ENCODE peak calls at places on chromosomes 11 and 22, in six cellular contexts. One of them, this sample, is unnamed. For H3K4me1, the result is how much of the 10 kb centered on the place peaks cover.

GRCh38 chr11:36577859-36578258 is 10.1 kb downstream of the RAG1 start:
- DNase-seq in spleen: no peak
- DNase-seq in right lobe of liver: no peak
- DNase-seq in left ventricle myocardium inferior: no peak
- DNase-seq in right cardiac atrium: no peak
- DNase-seq in kidney: no peak
- DNase-seq in this sample: no peak

GRCh38 chr11:47186937-47187681 is 875 bp upstream of the PACSIN3 start:
- DNase-seq in right cardiac atrium: peak
- DNase-seq in spleen: no peak
- DNase-seq in left ventricle myocardium inferior: peak
- DNase-seq in right lobe of liver: peak
- DNase-seq in kidney: no peak
- DNase-seq in this sample: peak

GRCh38 chr22:17213976-17214375 is 5.3 kb downstream of the ADA2 start:
- DNase-seq in spleen: no peak
- DNase-seq in kidney: peak
- DNase-seq in right cardiac atrium: peak
- DNase-seq in left ventricle myocardium inferior: peak
- DNase-seq in right lobe of liver: peak
- DNase-seq in this sample: peak

GRCh38 chr22:19596680-19597398 is 72.6 kb upstream of the CLDN5 start:
- DNase-seq in left ventricle myocardium inferior: no peak
- DNase-seq in right cardiac atrium: no peak
- DNase-seq in right lobe of liver: no peak
- DNase-seq in kidney: no peak
- DNase-seq in spleen: peak
- DNase-seq in this sample: no peak

GRCh38 chr22:31243339-31244043 is 31.4 kb downstream of the LIMK2 start:
- DNase-seq in right cardiac atrium: no peak
- DNase-seq in kidney: no peak
- DNase-seq in spleen: no peak
- DNase-seq in left ventricle myocardium inferior: no peak
- DNase-seq in right lobe of liver: no peak
- DNase-seq in this sample: no peak

GRCh38 chr11:113506893-113507292 is 31.7 kb upstream of the DRD2 start:
- DNase-seq in right cardiac atrium: no peak
- DNase-seq in right lobe of liver: no peak
- DNase-seq in spleen: no peak
- DNase-seq in left ventricle myocardium inferior: no peak
- DNase-seq in kidney: no peak
- DNase-seq in this sample: no peak

GRCh38 chr11:111526501-111526900 is 11.9 kb downstream of the HOATZ start:
- DNase-seq in right lobe of liver: no peak
- DNase-seq in right cardiac atrium: no peak
- DNase-seq in left ventricle myocardium inferior: no peak
- DNase-seq in spleen: no peak
- DNase-seq in kidney: no peak
- DNase-seq in this sample: no peak

GRCh38 chr22:23216331-23217170 is 36.2 kb downstream of the BCR start:
- DNase-seq in left ventricle myocardium inferior: no peak
- DNase-seq in right cardiac atrium: peak
- DNase-seq in right lobe of liver: peak
- DNase-seq in kidney: peak
- DNase-seq in spleen: peak
- DNase-seq in this sample: peak

GRCh38 chr22:41772645-41773044 is 27.8 kb upstream of the CCDC134 start:
- DNase-seq in right cardiac atrium: no peak
- DNase-seq in kidney: no peak
- DNase-seq in right lobe of liver: no peak
- DNase-seq in left ventricle myocardium inferior: no peak
- DNase-seq in spleen: no peak
- DNase-seq in this sample: no peak

GRCh38 chr11:65710424-65710823 is 1.6 kb upstream of the KAT5 start:
- DNase-seq in kidney: no peak
- DNase-seq in spleen: no peak
- DNase-seq in right lobe of liver: no peak
- DNase-seq in left ventricle myocardium inferior: no peak
- DNase-seq in right cardiac atrium: no peak
- DNase-seq in this sample: no peak

GRCh38 chr11:119092880-119093665 is 8.4 kb downstream of the HMBS start:
- DNase-seq in left ventricle myocardium inferior: no peak
- DNase-seq in right cardiac atrium: peak
- DNase-seq in kidney: no peak
- DNase-seq in right lobe of liver: no peak
- DNase-seq in spleen: no peak
- DNase-seq in this sample: no peak

GRCh38 chr11:104661901-104662300 is 236.4 kb downstream of the CASP12 start:
- DNase-seq in right cardiac atrium: no peak
- DNase-seq in kidney: no peak
- DNase-seq in right lobe of liver: no peak
- DNase-seq in spleen: no peak
- DNase-seq in left ventricle myocardium inferior: no peak
- DNase-seq in this sample: no peak

GRCh38 chr22:49454726-49455125 is 372.9 kb downstream of the BRD1 start:
- DNase-seq in spleen: no peak
- DNase-seq in right cardiac atrium: no peak
- DNase-seq in right lobe of liver: no peak
- DNase-seq in left ventricle myocardium inferior: no peak
- DNase-seq in kidney: no peak
- DNase-seq in this sample: no peak

GRCh38 chr11:66842896-66843775 is at the start of gene RCE1:
- DNase-seq in spleen: peak
- DNase-seq in right cardiac atrium: peak
- DNase-seq in right lobe of liver: peak
- DNase-seq in kidney: peak
- DNase-seq in left ventricle myocardium inferior: peak
- DNase-seq in this sample: peak

GRCh38 chr11:74450318-74450717 is 17.0 kb downstream of the KCNE3 start:
- DNase-seq in kidney: no peak
- DNase-seq in left ventricle myocardium inferior: no peak
- DNase-seq in right lobe of liver: no peak
- DNase-seq in right cardiac atrium: no peak
- DNase-seq in spleen: no peak
- DNase-seq in this sample: no peak

GRCh38 chr11:59186130-59186594 is 14.2 kb downstream of the DTX4 start:
- DNase-seq in left ventricle myocardium inferior: no peak
- DNase-seq in right cardiac atrium: no peak
- DNase-seq in kidney: no peak
- DNase-seq in spleen: no peak
- DNase-seq in right lobe of liver: peak
- DNase-seq in this sample: no peak

GRCh38 chr22:50612715-50613221 is 12.2 kb downstream of the MAPK8IP2 start:
- DNase-seq in left ventricle myocardium inferior: no peak
- DNase-seq in kidney: no peak
- DNase-seq in right cardiac atrium: no peak
- DNase-seq in spleen: peak
- DNase-seq in right lobe of liver: no peak
- DNase-seq in this sample: no peak

GRCh38 chr11:67538306-67538705 is 15.1 kb upstream of the CABP2 start:
- DNase-seq in kidney: no peak
- DNase-seq in left ventricle myocardium inferior: no peak
- DNase-seq in spleen: no peak
- DNase-seq in right lobe of liver: no peak
- DNase-seq in right cardiac atrium: no peak
- DNase-seq in this sample: no peak

GRCh38 chr11:35144811-35145210 is 5.8 kb downstream of the CD44 start:
- DNase-seq in spleen: no peak
- DNase-seq in right cardiac atrium: no peak
- DNase-seq in right lobe of liver: no peak
- DNase-seq in left ventricle myocardium inferior: no peak
- DNase-seq in kidney: no peak
- DNase-seq in this sample: no peak

GRCh38 chr11:120307476-120307875 is 17.6 kb upstream of the TLCD5 start:
- DNase-seq in right lobe of liver: no peak
- DNase-seq in left ventricle myocardium inferior: no peak
- DNase-seq in right cardiac atrium: no peak
- DNase-seq in kidney: no peak
- DNase-seq in spleen: no peak
- DNase-seq in this sample: no peak

GRCh38 chr11:34052608-34053160 is 1.2 kb downstream of the CAPRIN1 start:
- DNase-seq in left ventricle myocardium inferior: peak
- DNase-seq in right cardiac atrium: peak
- DNase-seq in spleen: peak
- DNase-seq in kidney: no peak
- DNase-seq in right lobe of liver: peak
- DNase-seq in this sample: peak

GRCh38 chr22:34297536-34298120 is 377.4 kb upstream of the LARGE1 start:
- DNase-seq in right lobe of liver: no peak
- DNase-seq in spleen: no peak
- DNase-seq in kidney: no peak
- DNase-seq in left ventricle myocardium inferior: no peak
- DNase-seq in right cardiac atrium: no peak
- DNase-seq in this sample: no peak

GRCh38 chr11:124872280-124872679 is 7.0 kb downstream of the ROBO3 start:
- DNase-seq in left ventricle myocardium inferior: no peak
- DNase-seq in spleen: no peak
- DNase-seq in right cardiac atrium: no peak
- DNase-seq in kidney: no peak
- DNase-seq in right lobe of liver: no peak
- DNase-seq in this sample: no peak

GRCh38 chr11:75524576-75525432 is 937 bp downstream of the GDPD5 start:
- DNase-seq in right lobe of liver: no peak
- DNase-seq in spleen: peak
- DNase-seq in kidney: peak
- DNase-seq in right cardiac atrium: peak
- DNase-seq in left ventricle myocardium inferior: no peak
- DNase-seq in this sample: peak

GRCh38 chr11:75523811-75524401 is 1.8 kb downstream of the GDPD5 start:
- DNase-seq in right cardiac atrium: no peak
- DNase-seq in right lobe of liver: no peak
- DNase-seq in spleen: no peak
- DNase-seq in kidney: no peak
- DNase-seq in left ventricle myocardium inferior: no peak
- DNase-seq in this sample: no peak

GRCh38 chr11:75525433-75526191 is at the start of gene GDPD5:
- DNase-seq in left ventricle myocardium inferior: peak
- DNase-seq in spleen: peak
- DNase-seq in right cardiac atrium: peak
- DNase-seq in right lobe of liver: peak
- DNase-seq in kidney: peak
- DNase-seq in this sample: peak

GRCh38 chr11:75522645-75523044 is 3.1 kb downstream of the GDPD5 start:
- DNase-seq in right lobe of liver: no peak
- DNase-seq in spleen: no peak
- DNase-seq in kidney: no peak
- DNase-seq in right cardiac atrium: no peak
- DNase-seq in left ventricle myocardium inferior: no peak
- DNase-seq in this sample: no peak

GRCh38 chr11:75523189-75523588 is 2.6 kb downstream of the GDPD5 start:
- DNase-seq in right cardiac atrium: no peak
- DNase-seq in left ventricle myocardium inferior: no peak
- DNase-seq in spleen: no peak
- DNase-seq in kidney: no peak
- DNase-seq in right lobe of liver: no peak
- DNase-seq in this sample: no peak
- H3K4me1 ChIP-seq in right cardiac atrium: under half
- H3K4me1 ChIP-seq in left ventricle myocardium inferior: under half
- H3K4me1 ChIP-seq in spleen: half or more
- H3K4me1 ChIP-seq in kidney: under half
- H3K4me1 ChIP-seq in right lobe of liver: under half
- H3K4me1 ChIP-seq in this sample: under half

GRCh38 chr11:63941901-63942300 is 3.1 kb downstream of the NAA40 start:
- DNase-seq in left ventricle myocardium inferior: no peak
- DNase-seq in kidney: no peak
- DNase-seq in spleen: no peak
- DNase-seq in right cardiac atrium: no peak
- DNase-seq in right lobe of liver: no peak
- DNase-seq in this sample: no peak

GRCh38 chr11:63938481-63939350 is at the start of gene NAA40:
- DNase-seq in right cardiac atrium: peak
- DNase-seq in right lobe of liver: peak
- DNase-seq in kidney: peak
- DNase-seq in left ventricle myocardium inferior: peak
- DNase-seq in spleen: peak
- DNase-seq in this sample: peak

GRCh38 chr11:63939351-63939920 is 634 bp downstream of the NAA40 start:
- DNase-seq in left ventricle myocardium inferior: no peak
- DNase-seq in kidney: no peak
- DNase-seq in right cardiac atrium: peak
- DNase-seq in spleen: no peak
- DNase-seq in right lobe of liver: no peak
- DNase-seq in this sample: no peak

GRCh38 chr11:63940786-63941185 is 2.0 kb downstream of the NAA40 start:
- DNase-seq in kidney: no peak
- DNase-seq in right cardiac atrium: no peak
- DNase-seq in left ventricle myocardium inferior: no peak
- DNase-seq in spleen: no peak
- DNase-seq in right lobe of liver: no peak
- DNase-seq in this sample: no peak

DNA sequence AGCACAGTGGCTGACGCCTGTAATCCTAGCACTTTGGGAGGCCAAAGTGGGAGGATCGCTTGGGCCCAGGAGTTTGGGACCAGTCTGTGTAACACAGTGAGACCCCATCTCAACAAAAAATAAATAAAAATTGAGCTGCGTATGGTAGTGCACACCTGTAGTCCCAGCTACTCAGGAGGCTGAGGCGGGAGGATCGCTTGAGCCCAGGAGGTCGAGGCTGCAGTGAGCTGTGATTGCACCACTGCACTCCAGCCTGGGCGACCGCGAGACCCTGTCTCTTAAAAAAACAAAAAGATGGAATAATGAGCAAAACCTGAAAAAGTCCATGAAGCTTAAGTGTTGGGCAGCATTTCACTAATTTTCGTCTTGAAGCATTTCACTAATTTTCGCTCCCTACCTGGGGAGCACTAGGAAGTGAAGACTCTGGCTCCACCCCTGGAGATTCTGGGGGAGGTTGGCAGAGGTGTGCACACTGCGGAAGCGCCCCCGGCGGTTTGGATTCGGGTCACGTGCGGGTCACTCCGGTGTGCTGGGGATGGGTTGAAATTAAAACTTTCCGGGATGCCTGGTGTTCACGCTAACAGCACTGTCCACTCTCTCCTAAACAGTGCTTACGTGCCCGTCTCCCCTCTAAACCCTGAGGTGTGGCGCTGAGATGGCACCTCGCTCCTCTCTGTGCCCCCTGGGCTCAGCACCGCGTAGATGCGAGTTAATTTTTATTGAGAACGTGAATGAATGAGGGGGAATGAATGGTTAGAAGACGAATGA is 905 bp upstream of the NAA40 start:
- DNase-seq in kidney: no peak
- DNase-seq in left ventricle myocardium inferior: no peak
- DNase-seq in right lobe of liver: no peak
- DNase-seq in right cardiac atrium: peak
- DNase-seq in spleen: peak
- DNase-seq in this sample: no peak
- H3K27ac ChIP-seq in kidney: peak
- H3K27ac ChIP-seq in left ventricle myocardium inferior: peak
- H3K27ac ChIP-seq in right lobe of liver: no peak
- H3K27ac ChIP-seq in right cardiac atrium: peak
- H3K27ac ChIP-seq in spleen: peak
- H3K27ac ChIP-seq in this sample: peak

GRCh38 chr22:39520874-39521857 is 804 bp downstream of the ATF4 start:
- DNase-seq in kidney: peak
- DNase-seq in spleen: peak
- DNase-seq in right lobe of liver: peak
- DNase-seq in right cardiac atrium: peak
- DNase-seq in left ventricle myocardium inferior: peak
- DNase-seq in this sample: peak
- H3K4me1 ChIP-seq in kidney: under half
- H3K4me1 ChIP-seq in spleen: half or more
- H3K4me1 ChIP-seq in right lobe of liver: under half
- H3K4me1 ChIP-seq in right cardiac atrium: under half
- H3K4me1 ChIP-seq in left ventricle myocardium inferior: half or more
- H3K4me1 ChIP-seq in this sample: under half

GRCh38 chr11:76656571-76657081 is 13.9 kb downstream of the LRRC32 start:
- DNase-seq in right cardiac atrium: peak
- DNase-seq in kidney: peak
- DNase-seq in right lobe of liver: no peak
- DNase-seq in left ventricle myocardium inferior: no peak
- DNase-seq in spleen: peak
- DNase-seq in this sample: no peak
- H3K27ac ChIP-seq in right cardiac atrium: peak
- H3K27ac ChIP-seq in kidney: peak
- H3K27ac ChIP-seq in right lobe of liver: no peak
- H3K27ac ChIP-seq in left ventricle myocardium inferior: peak
- H3K27ac ChIP-seq in spleen: no peak
- H3K27ac ChIP-seq in this sample: no peak